ENCODE peak calls at places on chromosomes 13 and 19, in nine cellular contexts. T, L, S, D, C, W, G, F and E are unnamed samples.

GRCh38 chr19:1106841-1107654 is 3.3 kb downstream of the GPX4 start:
- DNase-seq in T (no peak), L (peak), S (peak), D (peak), C (no peak), W (no peak), G (peak), F (no peak), E (no peak)

GRCh38 chr13:37791699-37792098 is 77.9 kb downstream of the TRPC4 start:
- DNase-seq in T (no peak), L (peak), S (peak), D (no peak), C (no peak), W (no peak), G (no peak), F (no peak), E (no peak)

GRCh38 chr19:8973501-8974091 is 36.6 kb downstream of the MUC16 start:
- DNase-seq in T (no peak), L (no peak), S (peak), D (peak), C (no peak), W (no peak), G (peak), F (no peak), E (no peak)

GRCh38 chr19:2083174-2083854 is 12.8 kb downstream of the MOB3A start:
- DNase-seq in T (no peak), L (no peak), S (no peak), D (no peak), C (peak), W (no peak), G (no peak), F (no peak), E (no peak)

GRCh38 chr13:43981091-43981490 is 101.4 kb downstream of the LACC1 start:
- DNase-seq in T (no peak), L (no peak), S (no peak), D (no peak), C (no peak), W (no peak), G (no peak), F (no peak), E (no peak)

GRCh38 chr19:18715416-18715815 is 31.9 kb downstream of the CRTC1 start:
- DNase-seq in T (no peak), L (no peak), S (no peak), D (no peak), C (no peak), W (no peak), G (no peak), F (no peak), E (no peak)

GRCh38 chr19:39236527-39236926 is 8.3 kb downstream of the IFNL3 start:
- DNase-seq in T (no peak), L (no peak), S (no peak), D (no peak), C (peak), W (no peak), G (no peak), F (no peak), E (no peak)

GRCh38 chr19:18792661-18793060 is 1.6 kb upstream of the COMP start:
- DNase-seq in T (no peak), L (no peak), S (no peak), D (no peak), C (no peak), W (no peak), G (no peak), F (no peak), E (no peak)

GRCh38 chr13:97696921-97697320 is 256.6 kb upstream of the IPO5 start:
- DNase-seq in T (no peak), L (no peak), S (no peak), D (no peak), C (no peak), W (no peak), G (no peak), F (no peak), E (no peak)

GRCh38 chr19:32719611-32720059 is at the start of gene TDRD12:
- DNase-seq in T (peak), L (no peak), S (no peak), D (peak), C (peak), W (no peak), G (peak), F (no peak), E (no peak)

GRCh38 chr13:30774214-30774730 is 38.9 kb downstream of the ALOX5AP start:
- DNase-seq in T (no peak), L (no peak), S (no peak), D (no peak), C (no peak), W (no peak), G (no peak), F (no peak), E (no peak)

GRCh38 chr13:52850396-52851152 is 2.1 kb upstream of the PCDH8 start:
- DNase-seq in T (peak), L (peak), S (peak), D (peak), C (peak), W (peak), G (peak), F (peak), E (peak)

GRCh38 chr19:5947435-5947834 is 30.5 kb downstream of the RANBP3 start:
- DNase-seq in T (no peak), L (peak), S (peak), D (no peak), C (peak), W (no peak), G (peak), F (no peak), E (no peak)

GRCh38 chr13:110339263-110339662 is 32.2 kb downstream of the COL4A2 start:
- DNase-seq in T (no peak), L (no peak), S (no peak), D (no peak), C (no peak), W (no peak), G (no peak), F (no peak), E (no peak)

GRCh38 chr13:39039033-39039432 is 777 bp downstream of the NHLRC3 start:
- DNase-seq in T (no peak), L (no peak), S (no peak), D (no peak), C (no peak), W (no peak), G (peak), F (no peak), E (no peak)

GRCh38 chr13:78334059-78334458 is 269.3 kb downstream of the POU4F1 start:
- DNase-seq in T (no peak), L (no peak), S (no peak), D (no peak), C (no peak), W (no peak), G (no peak), F (no peak), E (no peak)

GRCh38 chr13:36713842-36714241 is 40.0 kb downstream of the SERTM1 start:
- DNase-seq in T (no peak), L (no peak), S (peak), D (no peak), C (no peak), W (no peak), G (peak), F (no peak), E (no peak)

GRCh38 chr19:49924004-49924880 is 4.8 kb upstream of the ATF5 start:
- DNase-seq in T (no peak), L (no peak), S (no peak), D (no peak), C (peak), W (no peak), G (no peak), F (no peak), E (no peak)

GRCh38 chr19:10286803-10287737 is at the start of gene ICAM4:
- DNase-seq in T (peak), L (peak), S (peak), D (no peak), C (peak), W (no peak), G (peak), F (no peak), E (peak)

GRCh38 chr13:32228330-32229041 is 86.7 kb downstream of the ZAR1L start:
- DNase-seq in T (no peak), L (peak), S (peak), D (peak), C (no peak), W (no peak), G (peak), F (no peak), E (no peak)

GRCh38 chr13:84917252-84917878 is 881.9 kb downstream of the SLITRK6 start:
- DNase-seq in T (no peak), L (peak), S (peak), D (peak), C (no peak), W (no peak), G (peak), F (no peak), E (no peak)

GRCh38 chr13:48333976-48334375 is 30.4 kb downstream of the RB1 start:
- DNase-seq in T (no peak), L (peak), S (peak), D (no peak), C (no peak), W (no peak), G (peak), F (no peak), E (no peak)

GRCh38 chr19:47729799-47730520 is 15.4 kb upstream of the NOP53 start:
- DNase-seq in T (peak), L (no peak), S (no peak), D (peak), C (peak), W (peak), G (no peak), F (peak), E (no peak)

GRCh38 chr13:20435616-20436368 is 89.9 kb downstream of the CRYL1 start:
- DNase-seq in T (no peak), L (no peak), S (no peak), D (no peak), C (peak), W (no peak), G (no peak), F (no peak), E (no peak)

GRCh38 chr13:30618938-30619289 is 1.2 kb downstream of the USPL1 start:
- DNase-seq in T (no peak), L (no peak), S (no peak), D (no peak), C (no peak), W (no peak), G (peak), F (no peak), E (no peak)

GRCh38 chr13:74550039-74550438 is 415.8 kb upstream of the KLF12 start:
- DNase-seq in T (no peak), L (no peak), S (peak), D (no peak), C (no peak), W (no peak), G (peak), F (no peak), E (no peak)

GRCh38 chr13:79385694-79386093 is 20.4 kb downstream of the RBM26 start:
- DNase-seq in T (no peak), L (no peak), S (peak), D (no peak), C (no peak), W (no peak), G (peak), F (no peak), E (no peak)

GRCh38 chr19:35609881-35610353 is 2.6 kb upstream of the HAUS5 start:
- DNase-seq in T (no peak), L (no peak), S (no peak), D (no peak), C (no peak), W (no peak), G (no peak), F (no peak), E (no peak)

GRCh38 chr13:23947893-23948292 is 50.6 kb upstream of the C1QTNF9B start:
- DNase-seq in T (no peak), L (no peak), S (no peak), D (no peak), C (no peak), W (no peak), G (no peak), F (no peak), E (no peak)

GRCh38 chr19:58203814-58204475 is 21.1 kb downstream of the ZNF274 start:
- DNase-seq in T (no peak), L (no peak), S (no peak), D (no peak), C (no peak), W (no peak), G (peak), F (no peak), E (no peak)

GRCh38 chr19:36266375-36266961 is 51.6 kb downstream of the ZNF146 start:
- DNase-seq in T (peak), L (no peak), S (peak), D (no peak), C (peak), W (no peak), G (no peak), F (no peak), E (no peak)

GRCh38 chr13:82933986-82934385 is 948.3 kb downstream of the SLITRK1 start:
- DNase-seq in T (no peak), L (no peak), S (no peak), D (no peak), C (no peak), W (no peak), G (no peak), F (no peak), E (no peak)

GRCh38 chr13:46211116-46211515 is 612 bp upstream of the LRRC63 start:
- DNase-seq in T (no peak), L (no peak), S (peak), D (peak), C (no peak), W (no peak), G (no peak), F (no peak), E (no peak)

GRCh38 chr19:1904385-1905070 is 671 bp upstream of the ADAT3 start:
- DNase-seq in T (no peak), L (no peak), S (no peak), D (no peak), C (no peak), W (no peak), G (peak), F (peak), E (no peak)

GRCh38 chr19:13579388-13580060 is 73.2 kb upstream of the CACNA1A start:
- DNase-seq in T (no peak), L (peak), S (peak), D (no peak), C (no peak), W (no peak), G (no peak), F (no peak), E (no peak)
- TF ChIP-seq CTCF in T (no peak), L (no peak), S (peak), D (no peak), C (no peak), W (no peak), G (no peak), F (no peak), E (no peak)

GRCh38 chr19:7757358-7757757 is 5.7 kb upstream of the CLEC4M start:
- DNase-seq in T (no peak), L (no peak), S (no peak), D (no peak), C (no peak), W (no peak), G (no peak), F (no peak), E (no peak)
- TF ChIP-seq CTCF in T (no peak), L (no peak), S (no peak), D (no peak), C (no peak), W (no peak), G (no peak), F (no peak), E (no peak)

GRCh38 chr13:112444001-112444311 is 67.8 kb downstream of the SPACA7 start:
- DNase-seq in T (peak), L (peak), S (peak), D (peak), C (peak), W (peak), G (peak), F (no peak), E (peak)
- TF ChIP-seq CTCF in T (no peak), L (peak), S (peak), D (peak), C (peak), W (peak), G (peak), F (peak), E (peak)

GRCh38 chr19:16588089-16588823 is 16.0 kb upstream of the SLC35E1 start:
- DNase-seq in T (no peak), L (peak), S (peak), D (no peak), C (peak), W (no peak), G (no peak), F (no peak), E (no peak)
- TF ChIP-seq CTCF in T (no peak), L (no peak), S (no peak), D (no peak), C (no peak), W (no peak), G (no peak), F (no peak), E (no peak)

GRCh38 chr13:59477011-59477410 is 686.7 kb downstream of the DIAPH3 start:
- DNase-seq in T (no peak), L (no peak), S (peak), D (peak), C (no peak), W (no peak), G (peak), F (no peak), E (no peak)
- TF ChIP-seq CTCF in T (no peak), L (peak), S (peak), D (no peak), C (no peak), W (peak), G (peak), F (no peak), E (no peak)